ENCODE peak calls at places on chromosomes 5 and 9, in ten cellular contexts. M is astrocyte of the cerebellum, D is cardiac fibroblast, K is fibroblast of the aortic adventitia, U is upper lobe of right lung, Y is GM12865, V is osteocyte, X is WTC11, H is mammary epithelial cell, Q is Calu3. B is an unnamed sample.

GRCh38 chr9:90287567-90288274 is 354.9 kb downstream of the DIRAS2 start:
- DNase-seq in V (no peak), Q (peak), U (no peak), H (peak), X (peak), M (no peak), K (no peak), Y (peak), D (no peak), B (peak)

GRCh38 chr9:9747787-9748186 is 865.0 kb downstream of the PTPRD start:
- DNase-seq in Y (no peak), H (no peak), V (no peak), M (no peak), K (no peak), D (peak), Q (no peak), X (no peak), U (no peak), B (no peak)

GRCh38 chr5:17180330-17180843 is 37.0 kb upstream of the BASP1 start:
- DNase-seq in H (peak), X (no peak), K (no peak), Y (no peak), U (no peak), V (no peak), D (peak), M (no peak), Q (no peak), B (no peak)

GRCh38 chr9:91937031-91937430 is 13.0 kb downstream of the ROR2 start:
- DNase-seq in U (no peak), D (no peak), Y (no peak), X (no peak), H (no peak), M (no peak), V (no peak), Q (no peak), K (no peak), B (no peak)

GRCh38 chr5:139961435-139962157 is 81.5 kb downstream of the NRG2 start:
- DNase-seq in X (no peak), Y (peak), Q (no peak), D (no peak), M (no peak), K (no peak), V (peak), U (peak), H (peak), B (peak)

GRCh38 chr5:15009420-15009819 is 137.8 kb upstream of the ANKH start:
- DNase-seq in D (peak), U (no peak), Y (no peak), V (no peak), X (no peak), H (peak), K (peak), Q (peak), M (peak), B (no peak)

GRCh38 chr5:79471556-79471955 is 42.4 kb downstream of the HOMER1 start:
- DNase-seq in M (no peak), U (no peak), X (no peak), V (no peak), Q (no peak), H (no peak), K (no peak), Y (no peak), D (no peak), B (no peak)

GRCh38 chr5:270340-270739 is 1.1 kb upstream of the PDCD6 start:
- DNase-seq in V (no peak), X (no peak), H (no peak), D (no peak), Y (no peak), Q (no peak), K (no peak), M (no peak), U (no peak), B (no peak)

GRCh38 chr5:84017704-84018240 is 297.1 kb upstream of the HAPLN1 start:
- DNase-seq in Y (no peak), V (no peak), Q (no peak), H (no peak), X (no peak), D (peak), M (no peak), U (no peak), K (peak), B (no peak)

GRCh38 chr5:135223891-135224625 is 175.0 kb downstream of the MACROH2A1 start:
- DNase-seq in K (no peak), H (no peak), X (no peak), U (peak), V (peak), D (no peak), M (no peak), Y (no peak), Q (no peak), B (no peak)

GRCh38 chr5:3778945-3779344 is 183.3 kb downstream of the IRX1 start:
- DNase-seq in M (no peak), H (no peak), U (no peak), V (no peak), K (no peak), Y (no peak), Q (no peak), D (no peak), X (no peak), B (no peak)

GRCh38 chr5:180467028-180467427 is 27.2 kb upstream of the CNOT6 start:
- DNase-seq in K (peak), V (no peak), X (no peak), Y (no peak), Q (peak), U (peak), H (peak), D (peak), M (no peak), B (no peak)

GRCh38 chr5:35230043-35230611 is at the start of gene PRLR:
- DNase-seq in H (peak), X (peak), M (no peak), V (no peak), D (peak), U (peak), K (peak), Q (peak), Y (peak), B (peak)

GRCh38 chr5:136212252-136212721 is 19.3 kb upstream of the SMIM32 start:
- DNase-seq in V (no peak), Y (peak), X (peak), Q (peak), D (peak), H (no peak), U (peak), M (no peak), K (peak), B (peak)

GRCh38 chr5:108278285-108279240 is 103.3 kb downstream of the FBXL17 start:
- DNase-seq in M (no peak), X (peak), H (no peak), D (no peak), Y (peak), U (no peak), Q (no peak), V (no peak), K (no peak), B (no peak)

GRCh38 chr9:5762421-5762820 is 70.5 kb downstream of the ERMP1 start:
- DNase-seq in Y (no peak), V (no peak), U (no peak), H (no peak), D (peak), K (no peak), X (no peak), Q (no peak), M (no peak), B (no peak)

GRCh38 chr5:74396913-74397606 is 243.5 kb downstream of the ENC1 start:
- DNase-seq in H (no peak), X (no peak), M (peak), D (no peak), Y (no peak), K (peak), U (no peak), Q (no peak), V (no peak), B (no peak)

GRCh38 chr5:37112383-37112991 is 136.7 kb downstream of the CPLANE1 start:
- DNase-seq in M (no peak), H (no peak), D (no peak), V (no peak), Y (peak), U (no peak), X (no peak), Q (no peak), K (no peak), B (peak)

GRCh38 chr5:132500244-132500930 is 9.8 kb upstream of the IRF1 start:
- DNase-seq in Q (no peak), M (no peak), H (no peak), V (peak), K (no peak), X (no peak), Y (no peak), D (no peak), U (no peak), B (no peak)

GRCh38 chr9:77981332-77981731 is 50.3 kb downstream of the GNAQ start:
- DNase-seq in X (no peak), Y (peak), D (peak), U (no peak), M (peak), H (peak), Q (peak), V (no peak), K (peak), B (no peak)

GRCh38 chr5:147483961-147484707 is 25.7 kb downstream of the DPYSL3 start:
- DNase-seq in X (no peak), M (peak), D (peak), V (no peak), Y (no peak), U (no peak), H (peak), Q (no peak), K (peak), B (no peak)

GRCh38 chr9:2016411-2017208 is 1.5 kb downstream of the SMARCA2 start:
- DNase-seq in U (peak), Y (peak), M (peak), Q (peak), V (peak), H (peak), X (peak), D (peak), K (peak), B (peak)

GRCh38 chr5:17275279-17276158 is 58.1 kb downstream of the BASP1 start:
- DNase-seq in D (no peak), V (no peak), Q (no peak), Y (no peak), M (no peak), X (no peak), K (no peak), H (no peak), U (no peak), B (no peak)

GRCh38 chr9:89879711-89880110 is 274.9 kb downstream of the GADD45G start:
- DNase-seq in V (peak), M (no peak), H (no peak), Q (no peak), U (peak), X (no peak), Y (no peak), D (no peak), K (peak), B (no peak)

GRCh38 chr9:124452841-124453585 is 2.8 kb downstream of the ADGRD2 start:
- DNase-seq in Y (no peak), H (no peak), U (peak), Q (no peak), M (no peak), K (no peak), V (no peak), D (no peak), X (no peak), B (peak)

GRCh38 chr5:4643190-4643589 is 496.9 kb upstream of the ADAMTS16 start:
- DNase-seq in M (no peak), V (no peak), Y (no peak), X (no peak), U (no peak), D (no peak), K (no peak), H (no peak), Q (no peak), B (no peak)

GRCh38 chr5:93794954-93795353 is 53.6 kb upstream of the POU5F2 start:
- DNase-seq in M (no peak), X (no peak), U (no peak), V (no peak), D (peak), Q (no peak), H (no peak), Y (peak), K (no peak), B (no peak)

GRCh38 chr9:71243951-71244350 is 122.5 kb upstream of the TRPM3 start:
- DNase-seq in U (no peak), X (no peak), V (no peak), M (no peak), H (no peak), D (no peak), Q (no peak), K (no peak), Y (no peak), B (no peak)

GRCh38 chr5:58040851-58041250 is 419.0 kb downstream of the PLK2 start:
- DNase-seq in Y (no peak), U (no peak), Q (no peak), V (no peak), M (no peak), X (no peak), D (no peak), H (no peak), K (no peak), B (no peak)

GRCh38 chr5:115271295-115272060 is 8.8 kb upstream of the PGGT1B start:
- DNase-seq in M (no peak), X (no peak), Y (no peak), D (no peak), V (no peak), K (no peak), H (no peak), Q (no peak), U (no peak), B (no peak)

GRCh38 chr5:82159014-82159413 is 119.1 kb downstream of the RPS23 start:
- DNase-seq in Y (no peak), X (no peak), K (peak), V (no peak), U (no peak), H (peak), D (peak), M (no peak), Q (no peak), B (no peak)

GRCh38 chr5:34923694-34924461 is 5.5 kb upstream of the DNAJC21 start:
- DNase-seq in K (peak), D (peak), U (no peak), X (no peak), V (no peak), M (peak), Q (peak), H (peak), Y (peak), B (peak)

GRCh38 chr5:146539973-146540372 is 24.0 kb upstream of the GPR151 start:
- DNase-seq in U (no peak), K (no peak), Y (no peak), V (no peak), X (no peak), D (no peak), Q (peak), M (no peak), H (no peak), B (no peak)

GRCh38 chr5:10649518-10650410 is 85.9 kb downstream of the ANKRD33B start:
- DNase-seq in M (no peak), H (peak), Y (no peak), X (peak), V (no peak), Q (no peak), K (no peak), U (no peak), D (no peak), B (no peak)

GRCh38 chr9:68740561-68740960 is 35.5 kb downstream of the PIP5K1B start:
- DNase-seq in D (no peak), X (no peak), Y (no peak), K (no peak), U (no peak), M (no peak), V (no peak), H (no peak), Q (peak), B (no peak)

GRCh38 chr9:129720181-129720864 is 32.5 kb downstream of the PTGES start:
- DNase-seq in M (no peak), H (no peak), Y (no peak), U (no peak), V (no peak), X (peak), K (no peak), D (no peak), Q (no peak), B (no peak)
- TF ChIP-seq CTCF in M (peak), H (peak), Y (peak), U (no peak), V (peak), X (peak), K (peak), D (peak), Q (peak), B (no peak)

GRCh38 chr5:111857633-111858032 is 100.6 kb upstream of the NREP start:
- DNase-seq in D (peak), Y (no peak), V (no peak), H (no peak), Q (no peak), U (no peak), X (no peak), K (no peak), M (no peak), B (no peak)
- TF ChIP-seq CTCF in D (peak), Y (no peak), V (peak), H (no peak), Q (no peak), U (no peak), X (no peak), K (no peak), M (peak), B (no peak)

DNA sequence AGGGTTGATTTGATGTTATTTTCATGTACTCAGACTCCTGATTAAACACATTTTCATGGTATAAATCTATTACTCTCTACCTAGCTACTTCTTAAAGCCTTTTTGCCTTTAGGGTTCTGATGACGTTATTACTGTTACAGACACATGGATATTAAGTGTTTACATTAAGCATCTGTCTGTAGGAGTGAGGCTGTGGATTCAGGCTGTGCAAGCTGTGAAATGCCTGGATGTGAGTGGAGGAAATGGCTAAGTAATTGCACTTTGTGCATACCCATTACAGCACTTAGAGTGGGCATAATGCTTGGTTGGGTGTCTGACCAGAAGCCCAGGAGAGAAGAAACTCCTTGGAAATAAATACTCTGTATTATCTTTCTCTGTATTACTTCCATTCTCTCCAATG is 186.8 kb downstream of the SNX18 start:
- DNase-seq in K (no peak), M (no peak), X (no peak), Y (no peak), U (no peak), H (no peak), D (no peak), V (no peak), Q (no peak), B (no peak)
- TF ChIP-seq CTCF in K (no peak), M (no peak), X (no peak), Y (no peak), U (no peak), H (no peak), D (no peak), V (no peak), Q (no peak), B (no peak)

GRCh38 chr9:120030847-120031246 is 549.1 kb downstream of the CDK5RAP2 start:
- DNase-seq in U (no peak), H (no peak), D (no peak), M (no peak), Q (no peak), Y (no peak), X (no peak), V (no peak), K (no peak), B (no peak)

GRCh38 chr9:120038342-120038741 is 541.6 kb downstream of the CDK5RAP2 start:
- DNase-seq in Q (no peak), D (no peak), M (no peak), H (no peak), V (no peak), X (no peak), K (no peak), Y (no peak), U (no peak), B (no peak)

GRCh38 chr9:120032639-120033038 is 547.3 kb downstream of the CDK5RAP2 start:
- DNase-seq in D (no peak), Y (no peak), M (no peak), V (no peak), U (no peak), H (no peak), Q (peak), K (no peak), X (peak), B (no peak)
- TF ChIP-seq CTCF in D (no peak), Y (no peak), M (no peak), V (peak), U (no peak), H (no peak), Q (no peak), K (no peak), X (peak), B (no peak)

DNA sequence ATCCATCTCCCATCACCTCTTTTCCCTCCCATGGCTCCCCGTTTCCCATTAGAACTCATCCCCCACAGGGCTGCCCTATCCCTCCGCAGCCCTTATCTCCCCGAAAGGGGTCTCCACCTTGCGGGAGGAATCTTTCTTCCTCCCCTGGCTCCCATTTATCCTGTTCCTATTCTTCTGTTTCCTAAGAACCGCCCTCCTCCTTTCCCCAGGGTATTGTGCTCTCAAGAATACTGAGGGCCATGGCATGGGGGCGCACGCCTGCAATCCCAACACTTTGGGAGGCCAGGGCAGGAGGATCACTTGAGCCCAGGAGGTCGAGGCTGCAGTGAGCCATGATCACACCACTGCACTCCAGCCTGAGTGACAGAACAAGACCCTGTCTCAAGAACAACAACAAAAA is 665 bp downstream of the CD72 start:
- DNase-seq in Q (no peak), V (no peak), U (no peak), M (no peak), Y (no peak), X (no peak), H (no peak), K (no peak), D (no peak), B (no peak)
- TF ChIP-seq CTCF in Q (no peak), V (no peak), U (no peak), M (no peak), Y (no peak), X (no peak), H (no peak), K (no peak), D (no peak), B (no peak)

DNA sequence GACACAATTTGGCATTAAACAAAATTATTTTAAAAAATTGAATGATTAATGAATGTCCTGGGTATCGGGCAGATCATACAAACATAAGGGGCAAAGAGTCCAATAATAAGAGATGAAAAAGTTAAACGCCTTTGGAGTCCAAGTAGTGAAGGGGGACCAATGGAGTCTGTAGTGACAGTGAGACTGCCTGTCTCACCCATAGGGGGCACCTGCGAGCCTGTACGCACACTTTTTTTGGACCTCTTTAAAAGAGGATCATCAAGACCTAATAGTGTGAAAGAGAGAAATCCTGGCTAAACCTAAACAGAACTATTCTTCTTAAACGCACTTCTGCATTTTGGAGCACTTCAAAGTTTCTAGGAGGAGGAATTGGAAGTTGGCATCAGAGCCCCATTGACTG is 636.0 kb upstream of the KLF4 start:
- DNase-seq in H (no peak), Q (no peak), Y (peak), K (no peak), M (no peak), U (no peak), X (peak), D (no peak), V (no peak), B (no peak)
- TF ChIP-seq CTCF in H (peak), Q (no peak), Y (peak), K (peak), M (peak), U (peak), X (peak), D (peak), V (peak), B (peak)

GRCh38 chr9:121895836-121896544 is 197.1 kb downstream of the TTLL11 start:
- DNase-seq in K (peak), Y (no peak), M (no peak), H (no peak), D (no peak), X (no peak), Q (no peak), V (no peak), U (no peak), B (peak)
- TF ChIP-seq CTCF in K (no peak), Y (no peak), M (no peak), H (no peak), D (no peak), X (no peak), Q (no peak), V (no peak), U (no peak), B (no peak)

B was measured in GM13976.